ENCODE peak calls at places on chromosomes 5 and 9, in nine cellular contexts. G is NCI-H1105 treated with DMSO at 0.1 percent for 48 hours; I is glutamatergic neuron; M is activated CD4-positive, alpha-beta T cell treated with anti-CD3 and anti-CD28 coated beads, Interleukin-2, amount 50 U/mL, for 1 hour; N is hypothalamus; O is NCI-H510A; H is posterior cingulate gyrus; B is HT1080; K is Calu3. J is an unnamed sample.

GRCh38 chr9:131635285-131635684 is 90.0 kb downstream of the PRRT1B start:
- DNase-seq in G (no peak), I (no peak), M (peak; percentile 72), N (peak; percentile 51), O (peak; percentile 57), H (peak; percentile 46), B (peak; percentile 97), K (peak; percentile 76), J (peak; percentile 91)

GRCh38 chr5:140828402-140828737 is 610 bp downstream of the PCDHA6 start:
- DNase-seq in G (no peak), I (peak; percentile 43), M (no peak), N (no peak), O (no peak), H (no peak), B (no peak), K (no peak), J (no peak)

GRCh38 chr5:27266184-27266583 is 227.8 kb upstream of the CDH9 start:
- DNase-seq in G (no peak), I (no peak), M (no peak), N (no peak), O (no peak), H (no peak), B (no peak), K (no peak), J (no peak)

GRCh38 chr9:26682041-26682440 is 210.6 kb downstream of the CAAP1 start:
- DNase-seq in G (no peak), I (no peak), M (no peak), N (no peak), O (no peak), H (no peak), B (no peak), K (no peak), J (no peak)

GRCh38 chr5:65651144-65651543 is 26.3 kb downstream of the SHLD3 start:
- DNase-seq in G (no peak), I (no peak), M (no peak), N (no peak), O (no peak), H (no peak), B (no peak), K (no peak), J (no peak)

GRCh38 chr9:131422241-131422792 is 28.4 kb downstream of the PRRC2B start:
- DNase-seq in G (no peak), I (no peak), M (no peak), N (no peak), O (peak; percentile 76), H (no peak), B (peak; percentile 43), K (peak; percentile 40), J (no peak)

GRCh38 chr9:132556226-132556625 is 26.2 kb upstream of the BARHL1 start:
- DNase-seq in G (no peak), I (no peak), M (no peak), N (no peak), O (no peak), H (no peak), B (no peak), K (no peak), J (no peak)

GRCh38 chr5:160165137-160166068 is 46.2 kb upstream of the PWWP2A start:
- DNase-seq in G (no peak), I (peak; percentile 89), M (no peak), N (peak; percentile 84), O (peak; percentile 19), H (peak; percentile 90), B (peak; percentile 100), K (peak; percentile 96), J (peak; percentile 97)

GRCh38 chr5:66582499-66582898 is 13.7 kb upstream of the MAST4 start:
- DNase-seq in G (no peak), I (no peak), M (no peak), N (no peak), O (no peak), H (no peak), B (peak; percentile 25), K (no peak), J (peak; percentile 91)

GRCh38 chr9:34996181-34996904 is 6.8 kb downstream of the DNAJB5 start:
- DNase-seq in G (no peak), I (no peak), M (no peak), N (no peak), O (no peak), H (no peak), B (no peak), K (no peak), J (no peak)

GRCh38 chr5:180830253-180831138 is 27.9 kb upstream of the MGAT1 start:
- DNase-seq in G (peak; percentile 34), I (peak; percentile 77), M (peak; percentile 76), N (peak; percentile 37), O (peak; percentile 23), H (peak; percentile 58), B (no peak), K (no peak), J (no peak)

GRCh38 chr5:172713113-172713808 is 57.7 kb downstream of the DUSP1 start:
- DNase-seq in G (no peak), I (peak; percentile 89), M (peak; percentile 73), N (peak; percentile 75), O (no peak), H (peak; percentile 81), B (no peak), K (peak; percentile 81), J (no peak)

GRCh38 chr5:154520861-154521453 is 42.9 kb upstream of the HAND1 start:
- DNase-seq in G (peak; percentile 27), I (no peak), M (no peak), N (no peak), O (no peak), H (peak; percentile 27), B (peak; percentile 14), K (peak; percentile 70), J (peak; percentile 42)

GRCh38 chr5:417765-418559 is 25.0 kb upstream of the EXOC3 start:
- DNase-seq in G (no peak), I (no peak), M (no peak), N (no peak), O (no peak), H (no peak), B (no peak), K (no peak), J (no peak)

GRCh38 chr5:14202462-14202861 is 59.3 kb downstream of the TRIO start:
- DNase-seq in G (no peak), I (no peak), M (no peak), N (no peak), O (no peak), H (no peak), B (peak; percentile 76), K (no peak), J (no peak)

GRCh38 chr5:102778478-102778877 is 23.4 kb downstream of the PAM start:
- DNase-seq in G (no peak), I (no peak), M (no peak), N (no peak), O (no peak), H (no peak), B (peak; percentile 72), K (no peak), J (peak; percentile 31)

GRCh38 chr5:141001854-141002666 is 35.8 kb downstream of the PCDHAC2 start:
- DNase-seq in G (peak; percentile 40), I (peak; percentile 51), M (no peak), N (peak; percentile 16), O (peak; percentile 39), H (peak; percentile 17), B (no peak), K (peak; percentile 25), J (peak; percentile 31)

GRCh38 chr9:129109504-129109903 is 1.1 kb downstream of the CRAT start:
- DNase-seq in G (no peak), I (peak; percentile 73), M (peak; percentile 10), N (no peak), O (no peak), H (no peak), B (no peak), K (no peak), J (no peak)

GRCh38 chr9:98375138-98375726 is 119.8 kb upstream of the TBC1D2 start:
- DNase-seq in G (no peak), I (no peak), M (no peak), N (no peak), O (no peak), H (no peak), B (peak; percentile 85), K (no peak), J (peak; percentile 20)

GRCh38 chr5:154583545-154584168 is 105.6 kb upstream of the HAND1 start:
- DNase-seq in G (no peak), I (no peak), M (no peak), N (no peak), O (no peak), H (no peak), B (no peak), K (peak; percentile 54), J (no peak)

GRCh38 chr9:14312721-14313377 is 1.1 kb downstream of the NFIB start:
- DNase-seq in G (no peak), I (peak; percentile 61), M (no peak), N (peak; percentile 19), O (no peak), H (no peak), B (peak; percentile 49), K (no peak), J (no peak)

GRCh38 chr5:135107101-135107500 is 73.1 kb upstream of the PITX1 start:
- DNase-seq in G (no peak), I (no peak), M (no peak), N (no peak), O (no peak), H (no peak), B (no peak), K (no peak), J (no peak)

GRCh38 chr5:21774281-21774680 is 1078.9 kb downstream of the CDH12 start:
- DNase-seq in G (no peak), I (no peak), M (no peak), N (no peak), O (no peak), H (no peak), B (peak; percentile 26), K (no peak), J (peak; percentile 70)

GRCh38 chr5:132019337-132019736 is 7.9 kb upstream of the ACSL6 start:
- DNase-seq in G (no peak), I (peak; percentile 3), M (no peak), N (no peak), O (no peak), H (no peak), B (no peak), K (no peak), J (no peak)

J was measured in foreskin keratinocyte.